ENCODE peak calls at places on chromosomes 13 and 19, in four cellular contexts. M is activated CD4-positive, CD25-positive, alpha-beta regulatory T cell; O is ELR; K is hypothalamus. T is an unnamed sample.

GRCh38 chr13:113149711-113150544 is 8.5 kb upstream of the PROZ start:
- DNase-seq in M (no peak), O (no peak), K (no peak), T (no peak)

GRCh38 chr19:2823646-2824045 is 4.0 kb downstream of the ZNF554 start:
- DNase-seq in M (no peak), O (no peak), K (no peak), T (no peak)

GRCh38 chr19:48370955-48371354 is 6.8 kb downstream of the SYNGR4 start:
- DNase-seq in M (no peak), O (no peak), K (no peak), T (no peak)

GRCh38 chr19:13861714-13862531 is 15.0 kb upstream of the NANOS3 start:
- DNase-seq in M (peak), O (peak), K (peak), T (peak)

GRCh38 chr19:47247308-47247990 is 8.9 kb upstream of the CCDC9 start:
- DNase-seq in M (peak), O (peak), K (peak), T (peak)

GRCh38 chr19:5536337-5536894 is 31.3 kb downstream of the TINCR start:
- DNase-seq in M (no peak), O (no peak), K (no peak), T (peak)

GRCh38 chr13:28569886-28570285 is 75.0 kb upstream of the FLT1 start:
- DNase-seq in M (no peak), O (peak), K (no peak), T (no peak)

GRCh38 chr13:50401721-50402510 is 386.7 kb downstream of the KCNRG start:
- DNase-seq in M (no peak), O (peak), K (no peak), T (no peak)

GRCh38 chr13:66532146-66532545 is 698.0 kb downstream of the PCDH9 start:
- DNase-seq in M (no peak), O (peak), K (no peak), T (no peak)

GRCh38 chr13:73141292-73141771 is 82.5 kb downstream of the KLF5 start:
- DNase-seq in M (no peak), O (no peak), K (no peak), T (no peak)

GRCh38 chr19:15015946-15016542 is 33.2 kb upstream of the CASP14 start:
- DNase-seq in M (no peak), O (peak), K (no peak), T (peak)

GRCh38 chr13:65292488-65292901 is 1937.6 kb downstream of the PCDH9 start:
- DNase-seq in M (no peak), O (peak), K (no peak), T (no peak)

GRCh38 chr19:32576790-32577189 is 4.2 kb upstream of the PDCD5 start:
- DNase-seq in M (no peak), O (no peak), K (no peak), T (no peak)

GRCh38 chr13:97367016-97367415 is 67.0 kb upstream of the RAP2A start:
- DNase-seq in M (no peak), O (peak), K (no peak), T (no peak)

GRCh38 chr19:5046339-5047039 is 77.6 kb downstream of the KDM4B start:
- DNase-seq in M (no peak), O (peak), K (no peak), T (peak)

GRCh38 chr19:53621885-53622710 is 9.7 kb upstream of the DPRX start:
- DNase-seq in M (no peak), O (no peak), K (no peak), T (no peak)

GRCh38 chr19:28472843-28473242 is 740.1 kb downstream of the UQCRFS1 start:
- DNase-seq in M (no peak), O (peak), K (no peak), T (no peak)

GRCh38 chr19:1568320-1569019 is at the start of gene MEX3D:
- DNase-seq in M (peak), O (peak), K (no peak), T (peak)

GRCh38 chr19:15109768-15110417 is 2.7 kb downstream of the SYDE1 start:
- DNase-seq in M (no peak), O (no peak), K (no peak), T (no peak)

GRCh38 chr13:46586766-46587509 is 34.0 kb downstream of the LRCH1 start:
- DNase-seq in M (no peak), O (no peak), K (no peak), T (no peak)

GRCh38 chr13:51767100-51767499 is 36.9 kb downstream of the DHRS12 start:
- DNase-seq in M (no peak), O (no peak), K (no peak), T (peak)

GRCh38 chr13:71770710-71771109 is 96.3 kb downstream of the DACH1 start:
- DNase-seq in M (no peak), O (peak), K (no peak), T (no peak)

GRCh38 chr19:32869369-32870153 is at the start of gene SLC7A9:
- DNase-seq in M (no peak), O (no peak), K (no peak), T (no peak)

GRCh38 chr13:111341886-111342285 is 21.4 kb downstream of the TEX29 start:
- DNase-seq in M (no peak), O (no peak), K (no peak), T (no peak)

GRCh38 chr19:45098521-45099464 is 5.8 kb downstream of the PPP1R37 start:
- DNase-seq in M (no peak), O (no peak), K (peak), T (peak)

GRCh38 chr13:63025741-63026140 is 1610.1 kb upstream of the PCDH20 start:
- DNase-seq in M (no peak), O (no peak), K (no peak), T (no peak)

GRCh38 chr13:26956532-26957142 is 196.1 kb upstream of the GPR12 start:
- DNase-seq in M (no peak), O (no peak), K (no peak), T (no peak)

GRCh38 chr19:44576843-44577565 is 36.4 kb upstream of the IGSF23 start:
- DNase-seq in M (no peak), O (peak), K (no peak), T (peak)

GRCh38 chr13:51339952-51340732 is 651 bp downstream of the SERPINE3 start:
- DNase-seq in M (no peak), O (peak), K (no peak), T (no peak)

GRCh38 chr13:98564204-98564603 is 12.7 kb downstream of the STK24 start:
- DNase-seq in M (no peak), O (no peak), K (no peak), T (no peak)

GRCh38 chr19:54298357-54299125 is 14.4 kb downstream of the LILRA5 start:
- DNase-seq in M (no peak), O (no peak), K (no peak), T (no peak)

GRCh38 chr13:41694902-41695301 is 237.6 kb downstream of the RGCC start:
- DNase-seq in M (no peak), O (peak), K (no peak), T (no peak)

GRCh38 chr13:33725340-33725739 is 92.6 kb upstream of the RFC3 start:
- DNase-seq in M (no peak), O (no peak), K (no peak), T (no peak)

GRCh38 chr13:48235100-48235813 is 2.3 kb downstream of the ITM2B start:
- DNase-seq in M (no peak), O (peak), K (no peak), T (peak)

GRCh38 chr13:91097269-91097668 is 250.2 kb upstream of the MIR17HG start:
- DNase-seq in M (no peak), O (no peak), K (no peak), T (no peak)

GRCh38 chr19:15290149-15290548 is 42.2 kb downstream of the BRD4 start:
- DNase-seq in M (no peak), O (no peak), K (no peak), T (no peak)

GRCh38 chr13:44557986-44558385 is 18.1 kb downstream of the TSC22D1 start:
- DNase-seq in M (no peak), O (no peak), K (no peak), T (no peak)